ENCODE peak calls at places on chromosomes 3 and 15, in seven cellular contexts. D is AG10803, J is dorsolateral prefrontal cortex, V is fibroblast of pulmonary artery, B is B cell, H is fibroblast of mammary gland, Z is heart left ventricle. F is an unnamed sample.

GRCh38 chr3:186821429-186822367 is 15.4 kb upstream of the RFC4 start:
- DNase-seq in D (peak), J (no peak), V (peak), B (peak), H (peak), Z (no peak), F (no peak)

GRCh38 chr3:172608575-172608974 is 85.3 kb upstream of the TNFSF10 start:
- DNase-seq in D (no peak), J (no peak), V (no peak), B (no peak), H (no peak), Z (no peak), F (no peak)

GRCh38 chr15:62165029-62165792 is at the start of gene C2CD4B:
- DNase-seq in D (no peak), J (no peak), V (peak), B (no peak), H (no peak), Z (peak), F (no peak)

GRCh38 chr15:47407692-47408091 is 309.6 kb upstream of the SEMA6D start:
- DNase-seq in D (no peak), J (no peak), V (no peak), B (no peak), H (no peak), Z (no peak), F (no peak)

GRCh38 chr15:62112616-62113593 is 46.1 kb downstream of the C2CD4A start:
- DNase-seq in D (peak), J (no peak), V (peak), B (no peak), H (peak), Z (no peak), F (no peak)

GRCh38 chr3:79767194-79767952 is 425 bp downstream of the ROBO1 start:
- DNase-seq in D (no peak), J (no peak), V (peak), B (no peak), H (no peak), Z (no peak), F (no peak)

GRCh38 chr3:6799264-6799915 is 61.5 kb upstream of the GRM7 start:
- DNase-seq in D (peak), J (peak), V (peak), B (peak), H (peak), Z (peak), F (no peak)

GRCh38 chr15:83784975-83785374 is 131.1 kb downstream of the ADAMTSL3 start:
- DNase-seq in D (no peak), J (no peak), V (peak), B (no peak), H (peak), Z (no peak), F (no peak)

GRCh38 chr3:53768478-53769459 is 77.5 kb downstream of the CHDH start:
- DNase-seq in D (no peak), J (no peak), V (no peak), B (no peak), H (no peak), Z (no peak), F (no peak)

GRCh38 chr15:70801111-70801510 is 37.8 kb upstream of the UACA start:
- DNase-seq in D (peak), J (no peak), V (no peak), B (no peak), H (no peak), Z (no peak), F (no peak)

GRCh38 chr15:43702174-43702573 is 8.5 kb downstream of the CKMT1A start:
- DNase-seq in D (no peak), J (peak), V (no peak), B (no peak), H (no peak), Z (no peak), F (no peak)

GRCh38 chr3:186287723-186288122 is 74.3 kb downstream of the DGKG start:
- DNase-seq in D (peak), J (no peak), V (peak), B (no peak), H (peak), Z (no peak), F (no peak)

GRCh38 chr15:64740361-64741170 is 34.8 kb downstream of the RBPMS2 start:
- DNase-seq in D (peak), J (no peak), V (peak), B (no peak), H (peak), Z (peak), F (no peak)

GRCh38 chr3:43958005-43958770 is 267.4 kb downstream of the ABHD5 start:
- DNase-seq in D (no peak), J (no peak), V (peak), B (no peak), H (no peak), Z (no peak), F (no peak)

GRCh38 chr3:42079701-42080323 is 11.3 kb upstream of the TRAK1 start:
- DNase-seq in D (no peak), J (no peak), V (no peak), B (no peak), H (no peak), Z (no peak), F (no peak)

GRCh38 chr3:128559486-128560225 is 66.7 kb upstream of the GATA2 start:
- DNase-seq in D (no peak), J (no peak), V (no peak), B (no peak), H (no peak), Z (no peak), F (no peak)

GRCh38 chr3:107592073-107592472 is 69.3 kb downstream of the BBX start:
- DNase-seq in D (no peak), J (no peak), V (no peak), B (no peak), H (no peak), Z (no peak), F (no peak)

GRCh38 chr3:69807674-69808073 is 68.4 kb downstream of the MITF start:
- DNase-seq in D (no peak), J (no peak), V (no peak), B (no peak), H (no peak), Z (no peak), F (no peak)

GRCh38 chr15:68582236-68582635 is 3.4 kb downstream of the CORO2B start:
- DNase-seq in D (no peak), J (no peak), V (no peak), B (no peak), H (no peak), Z (no peak), F (no peak)

GRCh38 chr15:59313703-59314332 is 58.9 kb downstream of the MYO1E start:
- DNase-seq in D (no peak), J (peak), V (peak), B (no peak), H (peak), Z (peak), F (no peak)

GRCh38 chr3:107988464-107989156 is 102.2 kb downstream of the CD47 start:
- DNase-seq in D (peak), J (no peak), V (peak), B (no peak), H (peak), Z (peak), F (no peak)

GRCh38 chr15:101641134-101641764 is 10.9 kb downstream of the TM2D3 start:
- DNase-seq in D (peak), J (peak), V (peak), B (peak), H (peak), Z (peak), F (peak)

GRCh38 chr15:98292442-98293240 is 332.1 kb downstream of the ARRDC4 start:
- DNase-seq in D (peak), J (peak), V (peak), B (peak), H (peak), Z (peak), F (peak)

GRCh38 chr3:109445210-109445609 is 107.9 kb upstream of the DPPA4 start:
- DNase-seq in D (no peak), J (no peak), V (no peak), B (no peak), H (no peak), Z (no peak), F (no peak)

GRCh38 chr3:17118771-17119170 is 234.0 kb downstream of the PLCL2 start:
- DNase-seq in D (no peak), J (no peak), V (no peak), B (no peak), H (no peak), Z (no peak), F (no peak)

GRCh38 chr3:134249935-134250716 is 533 bp downstream of the RYK start:
- DNase-seq in D (peak), J (peak), V (peak), B (peak), H (peak), Z (peak), F (peak)

GRCh38 chr3:188270423-188270972 is 116.5 kb downstream of the LPP start:
- DNase-seq in D (peak), J (no peak), V (peak), B (peak), H (peak), Z (no peak), F (no peak)

GRCh38 chr3:173865900-173866498 is 468.5 kb downstream of the NLGN1 start:
- DNase-seq in D (no peak), J (no peak), V (no peak), B (no peak), H (no peak), Z (no peak), F (no peak)

GRCh38 chr15:99105516-99106341 is 849 bp downstream of the SYNM start:
- DNase-seq in D (peak), J (peak), V (peak), B (peak), H (peak), Z (peak), F (no peak)

GRCh38 chr3:44955917-44956316 is 20.1 kb downstream of the ZDHHC3 start:
- DNase-seq in D (no peak), J (no peak), V (no peak), B (no peak), H (no peak), Z (no peak), F (no peak)

GRCh38 chr15:76059320-76060097 is at the start of gene TMEM266:
- DNase-seq in D (no peak), J (peak), V (no peak), B (peak), H (no peak), Z (peak), F (peak)

GRCh38 chr3:128489860-128490649 is 2.9 kb downstream of the GATA2 start:
- DNase-seq in D (no peak), J (no peak), V (peak), B (peak), H (no peak), Z (no peak), F (no peak)

GRCh38 chr3:122094693-122095092 is 39.5 kb downstream of the CD86 start:
- DNase-seq in D (no peak), J (no peak), V (no peak), B (no peak), H (no peak), Z (no peak), F (no peak)

GRCh38 chr3:126413693-126414080 is 19.0 kb downstream of the CFAP100 start:
- DNase-seq in D (no peak), J (no peak), V (no peak), B (no peak), H (no peak), Z (no peak), F (no peak)

GRCh38 chr15:61112231-61112630 is 116.9 kb downstream of the RORA start:
- DNase-seq in D (no peak), J (no peak), V (no peak), B (no peak), H (no peak), Z (peak), F (no peak)

GRCh38 chr3:180018588-180018987 is 18.1 kb downstream of the PEX5L start:
- DNase-seq in D (no peak), J (peak), V (no peak), B (no peak), H (no peak), Z (no peak), F (no peak)
- TF ChIP-seq CTCF in D (no peak), J (peak), V (no peak), B (no peak), H (no peak), Z (no peak), F (no peak)

DNA sequence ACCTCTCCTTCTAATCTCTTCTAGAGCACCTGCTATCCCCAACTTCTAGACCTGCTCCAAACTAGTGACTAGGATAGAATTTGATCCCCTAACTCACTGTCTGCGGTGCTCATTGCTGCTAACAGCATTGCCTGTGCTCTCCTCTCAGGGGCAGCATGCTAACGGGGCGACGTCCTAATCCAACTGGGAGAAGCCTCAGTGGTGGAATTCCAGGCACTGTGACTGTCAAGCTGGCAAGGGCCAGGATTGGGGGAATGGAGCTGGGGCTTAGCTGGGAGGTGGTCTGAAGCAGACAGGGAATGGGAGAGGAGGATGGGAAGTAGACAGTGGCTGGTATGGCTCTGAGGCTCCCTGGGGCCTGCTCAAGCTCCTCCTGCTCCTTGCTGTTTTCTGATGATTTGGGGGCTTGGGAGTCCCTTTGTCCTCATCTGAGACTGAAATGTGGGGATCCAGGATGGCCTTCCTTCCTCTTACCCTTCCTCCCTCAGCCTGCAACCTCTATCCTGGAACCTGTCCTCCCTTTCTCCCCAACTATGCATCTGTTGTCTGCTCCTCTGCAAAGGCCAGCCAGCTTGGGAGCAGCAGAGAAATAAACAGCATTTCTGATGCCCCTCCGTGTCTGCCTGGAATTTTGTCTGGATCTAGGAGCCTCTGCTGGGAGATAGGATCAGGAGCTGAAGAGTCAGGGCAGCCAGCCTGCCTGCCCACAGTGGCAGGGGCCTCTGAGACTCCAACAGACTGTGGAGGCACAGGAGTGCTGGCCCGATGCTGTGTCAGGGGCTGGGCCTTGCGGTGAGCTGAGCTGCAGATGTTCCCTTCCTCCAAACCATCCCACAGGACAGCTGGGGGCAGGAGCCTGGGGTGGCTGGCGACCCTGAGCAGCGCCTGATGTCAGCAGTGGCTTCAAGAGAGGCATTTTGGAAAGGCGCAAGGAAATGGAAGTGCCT is 3.0 kb downstream of the ISLR start:
- DNase-seq in D (no peak), J (no peak), V (no peak), B (no peak), H (no peak), Z (no peak), F (no peak)
- TF ChIP-seq CTCF in D (peak), J (no peak), V (no peak), B (no peak), H (no peak), Z (no peak), F (no peak)

GRCh38 chr15:33735637-33736247 is 232.6 kb upstream of the CHRM5 start:
- DNase-seq in D (peak), J (no peak), V (peak), B (no peak), H (peak), Z (no peak), F (no peak)
- TF ChIP-seq CTCF in D (peak), J (peak), V (peak), B (no peak), H (peak), Z (peak), F (no peak)

GRCh38 chr15:89531796-89532537 is 35.6 kb upstream of the RHCG start:
- DNase-seq in D (no peak), J (no peak), V (no peak), B (no peak), H (peak), Z (no peak), F (no peak)
- TF ChIP-seq CTCF in D (no peak), J (no peak), V (no peak), B (no peak), H (no peak), Z (no peak), F (no peak)

GRCh38 chr3:64344721-64345207 is 119.5 kb upstream of the PRICKLE2 start:
- DNase-seq in D (peak), J (no peak), V (peak), B (no peak), H (peak), Z (no peak), F (no peak)
- TF ChIP-seq CTCF in D (no peak), J (no peak), V (no peak), B (no peak), H (no peak), Z (no peak), F (no peak)

F was measured in natural killer cell.